ENCODE peak calls at places on chromosomes 11 and 22, in nine cellular contexts. Z is K562, K is endothelial cell of umbilical vein, R is A549, A is HepG2, C is SK-N-SH, Y is WTC11, H is HCT116, G is H1. N is an unnamed sample.

GRCh38 chr11:8794126-8794525 is 111.5 kb downstream of the RPL27A start:
- DNase-seq in H (no peak), G (no peak), A (no peak), K (no peak), Y (no peak), R (no peak), Z (no peak), C (no peak), N (no peak)

GRCh38 chr22:48827904-48828555 is 999.6 kb downstream of the BRD1 start:
- DNase-seq in G (peak; percentile 39), K (no peak), C (no peak), Z (no peak), H (no peak), R (no peak), Y (no peak), A (no peak), N (no peak)

GRCh38 chr11:117817213-117818035 is 7.1 kb downstream of the FXYD2 start:
- DNase-seq in K (peak; percentile 88), G (peak; percentile 97), Z (peak; percentile 75), H (peak; percentile 63), A (peak; percentile 49), R (peak; percentile 70), Y (peak; percentile 89), C (peak; percentile 83), N (peak; percentile 81)

GRCh38 chr11:21798216-21798615 is 394.7 kb upstream of the ANO5 start:
- DNase-seq in Z (no peak), A (no peak), H (no peak), Y (no peak), R (no peak), C (no peak), K (no peak), G (no peak), N (no peak)

GRCh38 chr11:62139526-62140301 is 15.9 kb downstream of the INCENP start:
- DNase-seq in C (peak; percentile 11), K (no peak), H (no peak), Y (no peak), A (no peak), Z (no peak), R (no peak), G (no peak), N (no peak)

GRCh38 chr22:35150163-35151107 is 84.5 kb downstream of the ISX start:
- DNase-seq in Z (peak; percentile 53), C (peak; percentile 61), Y (peak; percentile 89), G (peak; percentile 94), H (peak; percentile 24), K (peak; percentile 40), A (peak; percentile 36), R (peak; percentile 37), N (peak; percentile 71)

GRCh38 chr11:46523290-46523689 is 70.5 kb downstream of the AMBRA1 start:
- DNase-seq in H (no peak), C (no peak), R (no peak), G (no peak), Z (no peak), K (no peak), Y (no peak), A (no peak), N (no peak)

GRCh38 chr11:2796091-2796490 is 89.5 kb downstream of the CDKN1C start:
- DNase-seq in R (no peak), K (no peak), Z (no peak), C (no peak), H (no peak), Y (peak; percentile 8), A (no peak), G (peak; percentile 41), N (no peak)

GRCh38 chr11:35084817-35085424 is 54.0 kb upstream of the CD44 start:
- DNase-seq in C (no peak), G (no peak), Y (no peak), H (no peak), Z (no peak), R (no peak), A (no peak), K (no peak), N (no peak)

GRCh38 chr11:44759743-44760476 is 33.1 kb downstream of the TSPAN18 start:
- DNase-seq in Z (no peak), C (no peak), R (no peak), G (peak; percentile 34), H (no peak), K (no peak), Y (no peak), A (no peak), N (no peak)

DNA sequence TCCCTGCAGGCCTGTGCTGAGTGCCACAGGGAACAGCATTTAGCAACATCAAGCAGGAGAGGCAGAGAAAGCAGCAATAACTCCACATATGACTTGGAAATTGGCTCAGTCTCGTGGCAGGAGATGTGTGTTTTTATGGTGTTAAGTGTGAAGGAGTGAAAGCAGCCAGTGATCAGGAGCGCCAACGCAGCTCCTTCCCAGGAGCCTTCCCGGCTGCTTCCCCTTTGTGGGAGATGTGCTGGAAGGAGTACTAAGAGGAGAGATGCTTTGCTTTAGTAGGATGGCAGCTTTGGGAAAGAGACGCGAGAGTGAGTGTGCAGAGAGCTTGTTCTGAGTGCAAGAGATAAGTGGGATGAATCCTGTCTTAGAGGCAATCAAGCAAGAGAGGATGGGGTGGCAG is 54.7 kb upstream of the KIRREL3 start:
- DNase-seq in C (no peak), A (no peak), H (no peak), R (no peak), Y (no peak), G (no peak), Z (no peak), K (no peak), N (no peak)
- TF ChIP-seq MAX in C (no peak), A (no peak), H (no peak), R (no peak), Y (no peak), G (no peak), Z (no peak), K (no peak), N (no peak)

GRCh38 chr11:68583047-68583446 is 101.3 kb upstream of the GAL start:
- DNase-seq in A (no peak), H (no peak), G (no peak), C (no peak), R (no peak), Y (no peak), Z (no peak), K (peak; percentile 43), N (no peak)

GRCh38 chr11:68581901-68582300 is 102.4 kb upstream of the GAL start:
- DNase-seq in R (no peak), H (no peak), G (no peak), K (no peak), C (no peak), Y (no peak), Z (no peak), A (no peak), N (no peak)

GRCh38 chr11:68582416-68583046 is 101.8 kb upstream of the GAL start:
- DNase-seq in Y (no peak), H (no peak), A (no peak), R (no peak), K (no peak), G (no peak), Z (no peak), C (no peak), N (no peak)

GRCh38 chr11:68584991-68585524 is 99.3 kb upstream of the GAL start:
- DNase-seq in Y (no peak), A (no peak), Z (no peak), R (no peak), C (no peak), K (no peak), G (no peak), H (no peak), N (no peak)

GRCh38 chr11:68584097-68584496 is 100.2 kb upstream of the GAL start:
- DNase-seq in Y (peak; percentile 87), A (peak; percentile 15), H (no peak), K (peak; percentile 18), G (peak; percentile 94), R (peak; percentile 54), C (peak; percentile 55), Z (peak; percentile 63), N (peak; percentile 75)
- TF ChIP-seq MAX in Y (no peak), A (no peak), H (no peak), K (no peak), G (peak; percentile 48), R (no peak), C (no peak), Z (no peak), N (peak; percentile 25)

GRCh38 chr11:88579466-88579865 is 241.9 kb upstream of the CTSC start:
- DNase-seq in C (no peak), Y (no peak), R (no peak), G (no peak), A (no peak), K (peak; percentile 86), H (no peak), Z (no peak), N (no peak)
- TF ChIP-seq MAX in C (no peak), Y (no peak), R (no peak), G (no peak), A (no peak), K (no peak), H (no peak), Z (no peak), N (no peak)

DNA sequence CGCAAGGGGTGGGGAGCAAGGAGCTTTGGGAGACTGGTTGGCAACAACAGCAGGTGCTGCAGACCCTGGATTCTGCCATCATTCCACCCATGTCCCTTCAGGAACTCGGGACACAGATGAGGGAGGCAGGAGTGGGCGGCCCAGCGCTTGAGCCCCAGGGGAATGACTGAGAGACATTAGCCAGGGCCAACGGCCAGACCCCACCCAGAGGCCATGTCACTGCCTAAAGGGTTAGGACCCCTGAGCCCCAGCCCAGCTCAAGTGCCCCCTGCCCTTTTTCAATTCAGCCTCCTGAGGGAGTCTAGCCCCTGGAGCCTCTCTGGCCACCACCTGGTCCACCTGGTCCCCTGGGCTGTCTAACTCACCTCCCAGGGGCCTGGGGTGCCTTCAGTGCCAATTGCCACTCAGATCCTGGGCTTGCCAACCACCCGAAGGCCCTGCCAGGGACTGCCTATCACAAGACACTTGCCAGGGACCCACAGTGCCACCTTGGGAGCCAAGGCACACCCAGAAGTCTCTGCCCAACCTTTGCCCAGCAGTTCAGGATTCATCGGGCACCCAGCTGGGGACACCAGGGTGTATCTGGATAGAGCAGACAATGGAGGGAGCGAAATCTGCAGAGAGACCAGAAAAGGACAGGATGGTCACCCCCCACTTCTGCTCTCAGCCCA is 16.6 kb downstream of the MFNG start:
- DNase-seq in G (no peak), H (no peak), Y (no peak), R (no peak), Z (no peak), A (no peak), K (no peak), C (no peak), N (no peak)
- TF ChIP-seq MAX in G (no peak), H (no peak), Y (no peak), R (no peak), Z (no peak), A (no peak), K (no peak), C (no peak), N (no peak)

GRCh38 chr11:97965849-97966646 is 1054.7 kb upstream of the CNTN5 start:
- DNase-seq in H (no peak), R (no peak), K (peak; percentile 72), Y (no peak), G (no peak), Z (no peak), C (no peak), A (no peak), N (no peak)
- TF ChIP-seq MAX in H (no peak), R (no peak), K (no peak), Y (no peak), G (no peak), Z (no peak), C (peak; percentile 30), A (no peak), N (no peak)

DNA sequence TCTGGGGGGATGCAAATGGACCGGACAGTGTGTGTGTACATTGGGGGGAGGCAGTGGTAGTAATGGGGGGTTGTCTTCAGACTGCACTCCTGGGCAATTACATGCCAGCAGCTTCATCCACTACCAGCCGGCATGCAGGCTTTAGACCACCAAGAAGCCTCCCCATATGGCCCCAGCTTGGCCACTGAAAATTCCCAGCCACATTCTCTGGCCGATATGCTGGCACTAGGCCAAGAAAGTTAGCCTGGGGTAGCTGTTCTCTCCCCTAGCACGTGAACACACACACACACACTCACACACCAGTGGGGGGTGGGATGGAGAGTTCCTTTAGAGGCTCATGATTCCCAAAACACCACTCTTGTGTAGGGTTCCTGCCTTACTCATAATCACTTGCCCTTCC is 3.6 kb upstream of the ROBO3 start:
- DNase-seq in R (no peak), H (no peak), C (peak; percentile 54), Z (no peak), K (no peak), G (no peak), A (no peak), Y (no peak), N (no peak)
- TF ChIP-seq MAX in R (no peak), H (no peak), C (no peak), Z (no peak), K (no peak), G (no peak), A (no peak), Y (no peak), N (no peak)

N was measured in NB4.